ENCODE peak calls at places on chromosomes 4 and X, in four cellular contexts. C is right cardiac atrium, R is cardiac fibroblast, X is NCI-H146. H is an unnamed sample.
A peak's percentile ranks its signal among the peaks of the same experiment; 100 is the strongest.

GRCh38 chr4:186475202-186475601 is 80.2 kb downstream of the MTNR1A start:
- DNase-seq in R (no peak), C (no peak), X (no peak), H (no peak)

GRCh38 chr4:82753725-82754410 is 44.7 kb downstream of the SCD5 start:
- DNase-seq in C (peak; percentile 80), X (no peak), R (no peak), H (peak; percentile 56)

GRCh38 chr4:98522603-98523395 is 135.6 kb downstream of the TSPAN5 start:
- DNase-seq in C (no peak), R (peak; percentile 94), X (no peak), H (no peak)

GRCh38 chr4:186820371-186820990 is 96.8 kb upstream of the FAT1 start:
- DNase-seq in R (peak; percentile 68), X (no peak), C (peak; percentile 66), H (no peak)

GRCh38 chrX:110795645-110796510 is at the start of gene CHRDL1:
- DNase-seq in C (peak; percentile 49), R (no peak), X (peak; percentile 42), H (peak; percentile 35)

GRCh38 chr4:164501074-164501473 is 252.9 kb upstream of the SMIM31 start:
- DNase-seq in R (no peak), C (no peak), X (no peak), H (no peak)

GRCh38 chr4:143559757-143560147 is 46.2 kb downstream of the SMARCA5 start:
- DNase-seq in R (no peak), X (peak; percentile 50), C (peak; percentile 19), H (peak; percentile 31)

GRCh38 chr4:136355970-136356369 is 1176.3 kb downstream of the PCDH18 start:
- DNase-seq in R (no peak), X (no peak), C (no peak), H (no peak)

GRCh38 chrX:29419774-29420553 is 795.4 kb upstream of the MAGEB2 start:
- DNase-seq in X (no peak), C (no peak), R (peak; percentile 51), H (no peak)

GRCh38 chr4:1371151-1371830 is 24.3 kb downstream of the UVSSA start:
- DNase-seq in C (no peak), X (no peak), R (no peak), H (no peak)

GRCh38 chr4:182925298-182925738 is 8.1 kb upstream of the DCTD start:
- DNase-seq in X (peak; percentile 81), R (peak; percentile 76), C (peak; percentile 45), H (peak; percentile 31)

GRCh38 chr4:86935833-86936721 is 1.3 kb downstream of the AFF1 start:
- DNase-seq in X (no peak), R (peak; percentile 71), C (peak; percentile 60), H (peak; percentile 50)

GRCh38 chr4:159273126-159273438 is 170.2 kb downstream of the RAPGEF2 start:
- DNase-seq in X (peak; percentile 25), C (no peak), R (peak; percentile 61), H (peak; percentile 20)

GRCh38 chr4:181858746-181859145 is 384.5 kb upstream of the TENM3 start:
- DNase-seq in X (peak; percentile 49), R (no peak), C (no peak), H (no peak)

GRCh38 chrX:140050906-140051305 is 85.6 kb upstream of the CXorf66 start:
- DNase-seq in R (peak; percentile 8), C (no peak), X (no peak), H (no peak)

GRCh38 chrX:136192839-136193414 is 45.6 kb downstream of the FHL1 start:
- DNase-seq in X (no peak), R (peak; percentile 71), C (no peak), H (no peak)

GRCh38 chr4:140152015-140152703 is 1.8 kb downstream of the MAML3 start:
- DNase-seq in R (no peak), C (peak; percentile 64), X (peak; percentile 77), H (peak; percentile 85)

GRCh38 chrX:154398668-154399526 is 720 bp downstream of the RPL10 start:
- DNase-seq in X (peak; percentile 79), R (peak; percentile 81), C (peak; percentile 86), H (peak; percentile 90)

GRCh38 chrX:48999030-48999429 is 3.0 kb downstream of the GRIPAP1 start:
- DNase-seq in X (no peak), C (no peak), R (no peak), H (no peak)

GRCh38 chr4:73707269-73707875 is 33.0 kb upstream of the CXCL8 start:
- DNase-seq in R (no peak), X (peak; percentile 75), C (no peak), H (no peak)

GRCh38 chr4:184657144-184657543 is 7.6 kb downstream of the PRIMPOL start:
- DNase-seq in C (no peak), R (no peak), X (no peak), H (no peak)

GRCh38 chrX:53265771-53266170 is 15.6 kb downstream of the IQSEC2 start:
- DNase-seq in R (peak; percentile 84), C (no peak), X (no peak), H (no peak)

GRCh38 chrX:72272868-72273267 is 4.2 kb downstream of the RPS4X start:
- DNase-seq in R (peak; percentile 59), X (no peak), C (no peak), H (no peak)

GRCh38 chr4:120132935-120133334 is 66.3 kb upstream of the MAD2L1 start:
- DNase-seq in R (peak; percentile 52), C (no peak), X (no peak), H (no peak)

GRCh38 chr4:41437264-41437566 is 100.7 kb upstream of the LIMCH1 start:
- DNase-seq in X (no peak), R (no peak), C (no peak), H (no peak)

GRCh38 chrX:119459181-119459580 is 9.1 kb upstream of the SLC25A5 start:
- DNase-seq in X (no peak), R (peak; percentile 42), C (no peak), H (no peak)

GRCh38 chr4:155025762-155026457 is 182.5 kb upstream of the NPY2R start:
- DNase-seq in R (peak; percentile 81), X (no peak), C (peak; percentile 56), H (peak; percentile 41)

GRCh38 chrX:103063191-103063845 is 653 bp downstream of the BEX1 start:
- DNase-seq in C (no peak), X (peak; percentile 87), R (peak; percentile 48), H (peak; percentile 20)

GRCh38 chrX:1323315-1323714 is 13.3 kb upstream of the IL3RA start:
- DNase-seq in R (no peak), C (peak; percentile 41), X (peak; percentile 10), H (no peak)

GRCh38 chr4:2939383-2940243 is 23.6 kb downstream of the NOP14 start:
- DNase-seq in C (peak; percentile 3), R (no peak), X (no peak), H (peak; percentile 26)

GRCh38 chrX:147911192-147912022 is at the start of gene FMR1:
- DNase-seq in R (peak; percentile 90), C (peak; percentile 93), X (peak; percentile 93), H (peak; percentile 95)

GRCh38 chrX:151505796-151506195 is 57.7 kb upstream of the PASD1 start:
- DNase-seq in C (no peak), X (no peak), R (no peak), H (no peak)

GRCh38 chr4:154076921-154077320 is 288.0 kb upstream of the SFRP2 start:
- DNase-seq in X (no peak), R (peak; percentile 72), C (no peak), H (no peak)

GRCh38 chr4:98630804-98631454 is 27.5 kb downstream of the TSPAN5 start:
- DNase-seq in C (no peak), R (no peak), X (no peak), H (no peak)

GRCh38 chrX:17563076-17563475 is 174.2 kb upstream of the SCML1 start:
- DNase-seq in R (no peak), C (no peak), X (no peak), H (no peak)

GRCh38 chrX:116462843-116463242 is at the start of gene CT83:
- DNase-seq in R (no peak), C (no peak), X (no peak), H (no peak)

GRCh38 chr4:173529505-173530325 is at the start of gene HAND2:
- DNase-seq in X (no peak), R (peak; percentile 84), C (peak; percentile 89), H (peak; percentile 86)

GRCh38 chr4:85741921-85742591 is 267.1 kb downstream of the ARHGAP24 start:
- DNase-seq in R (no peak), C (peak; percentile 43), X (no peak), H (peak; percentile 43)

GRCh38 chrX:19613645-19614323 is 98.5 kb upstream of the MAP3K15 start:
- DNase-seq in X (no peak), C (no peak), R (no peak), H (no peak)

H was measured in ovary.